ENCODE peak calls at places on chromosomes 16 and 17, in six cellular contexts. V is AG04450, F is Peyer's patch, J is brain microvascular endothelial cell, Y is fibroblast of the aortic adventitia, G is RCC 7860. S is an unnamed sample.

GRCh38 chr17:79832211-79833109 is 6.8 kb downstream of the CBX4 start:
- DNase-seq in V (no peak), F (no peak), J (no peak), Y (no peak), G (peak), S (no peak)

GRCh38 chr17:60573139-60573975 is 26.6 kb upstream of the PPM1D start:
- DNase-seq in V (peak), F (no peak), J (peak), Y (peak), G (peak), S (no peak)

GRCh38 chr16:50304467-50305440 is 38.4 kb downstream of the ADCY7 start:
- DNase-seq in V (no peak), F (peak), J (no peak), Y (no peak), G (no peak), S (no peak)

GRCh38 chr17:37168731-37169353 is 206.9 kb upstream of the C17orf78 start:
- DNase-seq in V (no peak), F (no peak), J (no peak), Y (no peak), G (no peak), S (no peak)

GRCh38 chr16:12866981-12867551 is 34.3 kb upstream of the SHISA9 start:
- DNase-seq in V (no peak), F (no peak), J (no peak), Y (no peak), G (no peak), S (no peak)

GRCh38 chr17:2940352-2940751 is 123.1 kb downstream of the OR1D5 start:
- DNase-seq in V (no peak), F (no peak), J (no peak), Y (peak), G (no peak), S (no peak)

GRCh38 chr16:72657164-72657563 is 390.8 kb downstream of the ZFHX3 start:
- DNase-seq in V (no peak), F (no peak), J (no peak), Y (no peak), G (no peak), S (no peak)

GRCh38 chr16:78249832-78250231 is 150.4 kb downstream of the WWOX start:
- DNase-seq in V (no peak), F (no peak), J (no peak), Y (no peak), G (no peak), S (no peak)

GRCh38 chr17:28529012-28529400 is 22.9 kb downstream of the FOXN1 start:
- DNase-seq in V (no peak), F (no peak), J (no peak), Y (no peak), G (no peak), S (no peak)

GRCh38 chr16:60073376-60073775 is 1339.3 kb upstream of the GOT2 start:
- DNase-seq in V (no peak), F (no peak), J (no peak), Y (no peak), G (no peak), S (no peak)

GRCh38 chr16:67155305-67156145 is 4.2 kb downstream of the TRADD start:
- DNase-seq in V (peak), F (peak), J (peak), Y (peak), G (peak), S (peak)